ENCODE peak calls at places on chromosomes 11 and 22, in four cellular contexts. P is BE2C, X is cardiac muscle cell, G is left lung. F is an unnamed sample.
A peak's percentile ranks its signal among the peaks of the same experiment; 100 is the strongest.

GRCh38 chr11:100719362-100719761 is 32.3 kb downstream of the ARHGAP42 start:
- DNase-seq in P (peak; percentile 53), X (peak; percentile 26), G (no peak), F (no peak)

GRCh38 chr22:23175817-23176644 is 4.3 kb upstream of the BCR start:
- DNase-seq in P (no peak), X (no peak), G (no peak), F (no peak)

GRCh38 chr22:30969532-30970355 is 679 bp downstream of the TUG1 start:
- DNase-seq in P (peak; percentile 42), X (no peak), G (peak; percentile 52), F (peak; percentile 19)

GRCh38 chr11:117410861-117411725 is 83.4 kb downstream of the CEP164 start:
- DNase-seq in P (no peak), X (no peak), G (peak; percentile 30), F (no peak)

GRCh38 chr11:66559141-66559861 is 9.1 kb downstream of the CTSF start:
- DNase-seq in P (no peak), X (no peak), G (no peak), F (no peak)

GRCh38 chr11:47991266-47991830 is 11.0 kb downstream of the PTPRJ start:
- DNase-seq in P (no peak), X (peak; percentile 85), G (peak; percentile 60), F (peak; percentile 31)

GRCh38 chr11:18721576-18722292 is 4.3 kb downstream of the IGSF22 start:
- DNase-seq in P (peak; percentile 44), X (peak; percentile 62), G (peak; percentile 47), F (peak; percentile 24)

GRCh38 chr11:123357990-123358827 is 71.9 kb upstream of the GRAMD1B start:
- DNase-seq in P (peak; percentile 57), X (peak; percentile 60), G (no peak), F (no peak)

GRCh38 chr11:73178092-73178539 is 36.0 kb upstream of the FCHSD2 start:
- DNase-seq in P (peak; percentile 84), X (peak; percentile 78), G (peak; percentile 85), F (peak; percentile 82)

GRCh38 chr11:126310229-126310991 is 6.5 kb downstream of the DCPS start:
- DNase-seq in P (peak; percentile 74), X (peak; percentile 85), G (peak; percentile 75), F (no peak)

GRCh38 chr22:35116817-35117216 is 50.9 kb downstream of the ISX start:
- DNase-seq in P (no peak), X (no peak), G (no peak), F (no peak)

GRCh38 chr22:18032455-18033101 is 8.2 kb upstream of the MICAL3 start:
- DNase-seq in P (no peak), X (no peak), G (no peak), F (no peak)

GRCh38 chr11:68497761-68498160 is 37.2 kb downstream of the PPP6R3 start:
- DNase-seq in P (no peak), X (no peak), G (no peak), F (no peak)

GRCh38 chr22:23691748-23692423 is 1.1 kb downstream of the RGL4 start:
- DNase-seq in P (no peak), X (no peak), G (no peak), F (no peak)

GRCh38 chr22:49307870-49308269 is 519.8 kb downstream of the BRD1 start:
- DNase-seq in P (no peak), X (no peak), G (peak; percentile 14), F (no peak)

GRCh38 chr11:59550368-59550841 is 39.1 kb downstream of the OR4D9 start:
- DNase-seq in P (peak; percentile 87), X (peak; percentile 90), G (peak; percentile 78), F (peak; percentile 88)

GRCh38 chr11:111299111-111300026 is 1.0 kb downstream of the POU2AF3 start:
- DNase-seq in P (no peak), X (peak; percentile 65), G (peak; percentile 67), F (no peak)

GRCh38 chr11:103007521-103007920 is 52.0 kb upstream of the MMP13 start:
- DNase-seq in P (no peak), X (no peak), G (no peak), F (no peak)

GRCh38 chr11:43984519-43985385 is 42.3 kb downstream of the C11orf96 start:
- DNase-seq in P (no peak), X (peak; percentile 20), G (peak; percentile 76), F (no peak)

GRCh38 chr11:64246874-64247728 is at the start of gene PPP1R14B:
- DNase-seq in P (peak; percentile 88), X (peak; percentile 94), G (peak; percentile 89), F (peak; percentile 83)

GRCh38 chr11:4032097-4032496 is 62.5 kb upstream of the RRM1 start:
- DNase-seq in P (no peak), X (no peak), G (no peak), F (no peak)

GRCh38 chr11:58618215-58618614 is 4.2 kb upstream of the CNTF start:
- DNase-seq in P (no peak), X (no peak), G (no peak), F (no peak)

GRCh38 chr11:2689551-2690260 is 10.1 kb downstream of the KCNQ1OT1 start:
- DNase-seq in P (no peak), X (no peak), G (peak; percentile 10), F (no peak)

GRCh38 chr22:30246962-30247376 is 410 bp upstream of the LIF start:
- DNase-seq in P (no peak), X (no peak), G (no peak), F (no peak)

GRCh38 chr11:75626692-75627536 is 41.9 kb downstream of the MAP6 start:
- DNase-seq in P (peak; percentile 86), X (no peak), G (no peak), F (no peak)

DNA sequence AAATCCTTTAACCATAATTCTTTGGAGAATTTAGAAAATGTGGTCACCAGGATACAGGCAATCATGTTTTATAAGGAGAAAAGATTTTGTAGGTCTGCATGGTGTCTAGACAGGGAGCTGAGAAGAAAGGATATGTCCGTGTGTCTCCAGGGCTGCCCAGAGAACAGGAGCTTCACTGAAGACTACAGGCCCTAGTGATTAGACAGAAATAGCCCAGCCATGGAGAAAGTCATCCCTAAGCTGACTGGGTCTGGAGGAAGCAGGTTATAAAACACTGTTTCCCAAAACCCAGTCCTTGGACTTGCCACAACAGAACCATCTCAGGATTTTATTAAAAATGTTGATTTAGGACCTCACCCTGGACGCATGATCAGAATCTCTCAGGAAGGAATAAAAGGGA is 84.4 kb downstream of the GALNT18 start:
- DNase-seq in P (no peak), X (no peak), G (no peak), F (no peak)
- H3K9me3 ChIP-seq in P (no peaks in the 10 kb centered on the region), X (no peaks in the 10 kb centered on the region), G (no peaks in the 10 kb centered on the region), F (no peaks in the 10 kb centered on the region)

GRCh38 chr11:45773271-45774022 is 31.5 kb upstream of the SLC35C1 start:
- DNase-seq in P (no peak), X (no peak), G (no peak), F (no peak)

GRCh38 chr11:45771942-45772522 is 32.9 kb upstream of the SLC35C1 start:
- DNase-seq in P (peak; percentile 82), X (peak; percentile 92), G (peak; percentile 82), F (peak; percentile 85)

GRCh38 chr11:45769960-45770359 is 35.0 kb upstream of the SLC35C1 start:
- DNase-seq in P (no peak), X (no peak), G (no peak), F (no peak)

GRCh38 chr11:45774023-45774655 is 30.8 kb upstream of the SLC35C1 start:
- DNase-seq in P (no peak), X (no peak), G (no peak), F (no peak)

GRCh38 chr11:45771194-45771941 is 33.6 kb upstream of the SLC35C1 start:
- DNase-seq in P (peak; percentile 51), X (peak; percentile 76), G (peak; percentile 52), F (peak; percentile 74)
- TF ChIP-seq CTCF in P (peak; percentile 72), X (peak; percentile 93), G (peak; percentile 85), F (peak; percentile 72)

GRCh38 chr11:7672276-7672959 is 882 bp downstream of the CYB5R2 start:
- DNase-seq in P (no peak), X (no peak), G (no peak), F (no peak)
- H3K4me3 ChIP-seq in P (no peak overlapping the region), X (no peak overlapping the region), G (peak overlapping the region; percentile 51), F (no peak overlapping the region)

GRCh38 chr22:16774911-16775529 is 50.2 kb downstream of the XKR3 start:
- DNase-seq in P (no peak), X (no peak), G (no peak), F (no peak)
- H3K9me3 ChIP-seq in P (peaks cover 2% of the 10 kb centered on the region), X (peaks cover 5% of the 10 kb centered on the region), G (no peaks in the 10 kb centered on the region), F (no peaks in the 10 kb centered on the region)

F was measured in CD8-positive, alpha-beta T cell.